ENCODE peak calls at places on chromosome 22, in eight cellular contexts. W is tibial artery, P is ascending aorta, C is caudate nucleus, T is endodermal cell, J is pancreas, S is PC-3, N is uterus. L is an unnamed sample.

GRCh38 chr22:46084943-46085830 is 65.1 kb upstream of the PPARA start:
- DNase-seq in W (peak), P (peak), C (no peak), T (no peak), J (peak), S (peak), N (peak), L (no peak)

GRCh38 chr22:17369553-17370035 is 334 bp downstream of the CECR2 start:
- DNase-seq in W (no peak), P (no peak), C (no peak), T (peak), J (peak), S (no peak), N (no peak), L (no peak)

GRCh38 chr22:26744892-26745808 is 87.8 kb downstream of the MIAT start:
- DNase-seq in W (no peak), P (no peak), C (no peak), T (no peak), J (no peak), S (no peak), N (no peak), L (no peak)

GRCh38 chr22:36546932-36547331 is 18.0 kb upstream of the EIF3D start:
- DNase-seq in W (no peak), P (no peak), C (no peak), T (no peak), J (no peak), S (peak), N (no peak), L (no peak)

GRCh38 chr22:23285236-23285635 is 104.9 kb downstream of the BCR start:
- DNase-seq in W (no peak), P (no peak), C (no peak), T (no peak), J (no peak), S (no peak), N (no peak), L (no peak)

GRCh38 chr22:46362221-46362933 is 26.9 kb downstream of the TRMU start:
- DNase-seq in W (no peak), P (no peak), C (no peak), T (peak), J (no peak), S (no peak), N (no peak), L (no peak)

GRCh38 chr22:39207141-39208012 is 37.4 kb downstream of the PDGFB start:
- DNase-seq in W (peak), P (peak), C (no peak), T (peak), J (peak), S (peak), N (peak), L (no peak)

GRCh38 chr22:50246242-50247175 is 1.7 kb upstream of the TUBGCP6 start:
- DNase-seq in W (no peak), P (no peak), C (no peak), T (no peak), J (no peak), S (peak), N (no peak), L (no peak)

GRCh38 chr22:43269325-43270040 is 73.7 kb downstream of the SCUBE1 start:
- DNase-seq in W (no peak), P (no peak), C (no peak), T (no peak), J (no peak), S (no peak), N (no peak), L (no peak)

GRCh38 chr22:42895087-42895486 is 38.0 kb upstream of the ARFGAP3 start:
- DNase-seq in W (no peak), P (no peak), C (no peak), T (no peak), J (no peak), S (no peak), N (no peak), L (no peak)

GRCh38 chr22:44497904-44498242 is at the start of gene RTL6:
- DNase-seq in W (no peak), P (no peak), C (no peak), T (no peak), J (no peak), S (no peak), N (no peak), L (no peak)

GRCh38 chr22:26168199-26168915 is 905 bp upstream of the SEZ6L start:
- DNase-seq in W (no peak), P (no peak), C (peak), T (peak), J (no peak), S (no peak), N (no peak), L (no peak)

GRCh38 chr22:30823015-30823370 is 128.3 kb downstream of the OSBP2 start:
- DNase-seq in W (peak), P (peak), C (no peak), T (peak), J (no peak), S (peak), N (no peak), L (no peak)

GRCh38 chr22:18078329-18079041 is 695 bp downstream of the PEX26 start:
- DNase-seq in W (no peak), P (no peak), C (no peak), T (peak), J (no peak), S (peak), N (no peak), L (no peak)

GRCh38 chr22:36398602-36399472 is 11.1 kb upstream of the MYH9 start:
- DNase-seq in W (no peak), P (no peak), C (no peak), T (no peak), J (no peak), S (peak), N (no peak), L (no peak)

GRCh38 chr22:39253427-39254070 is 8.8 kb upstream of the PDGFB start:
- DNase-seq in W (peak), P (peak), C (peak), T (peak), J (peak), S (peak), N (peak), L (no peak)

GRCh38 chr22:48954781-48955311 is 872.8 kb downstream of the BRD1 start:
- DNase-seq in W (peak), P (peak), C (no peak), T (peak), J (no peak), S (no peak), N (no peak), L (peak)

GRCh38 chr22:49551446-49551845 is 276.2 kb downstream of the BRD1 start:
- DNase-seq in W (peak), P (peak), C (no peak), T (no peak), J (no peak), S (no peak), N (no peak), L (no peak)

GRCh38 chr22:42368379-42369249 is 63.6 kb downstream of the NFAM1 start:
- DNase-seq in W (peak), P (no peak), C (no peak), T (peak), J (no peak), S (no peak), N (no peak), L (no peak)

GRCh38 chr22:16845881-16846280 is 20.7 kb upstream of the XKR3 start:
- DNase-seq in W (no peak), P (no peak), C (no peak), T (no peak), J (no peak), S (no peak), N (no peak), L (no peak)

GRCh38 chr22:27349456-27349855 is 452.1 kb downstream of the MN1 start:
- DNase-seq in W (no peak), P (no peak), C (no peak), T (no peak), J (no peak), S (no peak), N (no peak), L (no peak)

GRCh38 chr22:44214187-44214586 is 33.5 kb downstream of the PARVG start:
- DNase-seq in W (no peak), P (no peak), C (no peak), T (peak), J (no peak), S (no peak), N (no peak), L (peak)

GRCh38 chr22:33720166-33720878 is 200.0 kb downstream of the LARGE1 start:
- DNase-seq in W (no peak), P (no peak), C (no peak), T (no peak), J (peak), S (no peak), N (no peak), L (no peak)

GRCh38 chr22:34973926-34974325 is 92.0 kb upstream of the ISX start:
- DNase-seq in W (no peak), P (no peak), C (no peak), T (peak), J (no peak), S (no peak), N (no peak), L (no peak)
- H3K27ac ChIP-seq in W (no peak), P (no peak), C (no peak), T (no peak), J (no peak), S (no peak), N (no peak), L (no peak)

GRCh38 chr22:19612866-19613572 is 88.8 kb upstream of the CLDN5 start:
- DNase-seq in W (no peak), P (no peak), C (no peak), T (no peak), J (no peak), S (no peak), N (no peak), L (no peak)
- H3K27ac ChIP-seq in W (no peak), P (no peak), C (no peak), T (no peak), J (no peak), S (no peak), N (no peak), L (no peak)

DNA sequence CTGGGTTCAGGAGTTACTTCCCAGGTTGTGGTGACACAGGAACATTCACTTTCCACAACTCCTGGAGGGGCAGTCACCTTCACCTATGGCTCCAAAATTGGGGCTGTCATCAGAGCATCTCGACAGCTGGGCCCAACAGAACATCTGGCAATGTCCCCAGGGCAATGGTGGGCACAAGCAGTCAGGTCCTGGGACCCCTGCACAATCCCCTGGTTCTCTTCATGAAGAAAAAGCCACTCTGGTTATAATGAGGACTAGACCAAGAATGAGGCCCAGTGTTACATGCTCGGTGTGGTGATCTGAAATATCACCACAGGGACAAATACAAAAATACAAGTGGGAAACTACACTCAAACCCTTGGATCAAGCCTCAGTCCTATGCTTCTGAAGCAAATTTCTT is 89.0 kb upstream of the VPREB1 start:
- DNase-seq in W (no peak), P (no peak), C (no peak), T (no peak), J (no peak), S (no peak), N (no peak), L (no peak)
- H3K27ac ChIP-seq in W (no peak), P (no peak), C (no peak), T (no peak), J (no peak), S (no peak), N (no peak), L (no peak)

DNA sequence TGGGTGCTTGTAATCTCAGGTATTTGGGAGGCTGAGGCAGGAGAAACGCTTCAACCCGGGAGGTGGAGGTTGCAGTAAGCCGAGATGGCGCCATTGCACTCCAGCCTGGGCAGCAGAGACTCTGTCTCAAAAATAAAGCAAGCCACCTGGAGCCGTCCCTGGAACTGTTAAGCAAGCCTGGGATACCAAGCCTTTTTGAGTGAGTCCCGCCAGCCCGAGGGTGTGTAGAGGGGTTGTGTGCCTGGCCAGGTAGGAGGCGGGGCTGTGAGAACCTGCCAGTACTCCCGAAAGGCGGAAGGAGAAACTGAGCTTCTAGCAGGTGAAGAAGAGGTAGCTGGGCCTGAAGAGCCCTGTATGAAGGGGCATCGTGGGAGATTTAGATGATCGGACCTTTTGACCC is 52.4 kb downstream of the TRIOBP start:
- DNase-seq in W (no peak), P (no peak), C (no peak), T (no peak), J (no peak), S (no peak), N (no peak), L (no peak)
- H3K27ac ChIP-seq in W (no peak), P (no peak), C (no peak), T (no peak), J (peak), S (no peak), N (peak), L (peak)

GRCh38 chr22:31950226-31950625 is 5.9 kb downstream of the YWHAH start:
- DNase-seq in W (peak), P (no peak), C (no peak), T (no peak), J (no peak), S (no peak), N (no peak), L (no peak)
- H3K27ac ChIP-seq in W (peak), P (peak), C (peak), T (no peak), J (no peak), S (no peak), N (no peak), L (peak)

L was measured in vagina.